ENCODE peak calls at places on chromosomes 1 and 21, in ten cellular contexts. G is Panc1; T is GM23338; X is PC-3; J is sigmoid colon; F is naive thymus-derived CD4-positive, alpha-beta T cell; U is fibroblast of lung; I is colonic mucosa; H is tibial nerve; D is body of pancreas. P is an unnamed sample.

GRCh38 chr1:151773698-151774097 is 10.4 kb upstream of the MRPL9 start:
- DNase-seq in H (no peak), I (no peak), J (no peak), T (no peak), G (no peak), F (no peak), X (peak; percentile 93), D (no peak), U (no peak), P (no peak)

GRCh38 chr1:102833171-102833570 is 275.2 kb downstream of the COL11A1 start:
- DNase-seq in U (no peak), I (no peak), H (no peak), D (no peak), J (no peak), G (no peak), T (no peak), X (peak; percentile 82), F (no peak), P (no peak)

GRCh38 chr1:223747838-223748335 is 35.5 kb downstream of the CAPN2 start:
- DNase-seq in F (no peak), H (no peak), U (peak; percentile 72), T (no peak), D (peak; percentile 55), X (peak; percentile 67), J (no peak), I (peak; percentile 67), G (no peak), P (no peak)

GRCh38 chr1:46532498-46533178 is 18.8 kb downstream of the KNCN start:
- DNase-seq in D (peak; percentile 48), F (peak; percentile 81), H (peak; percentile 29), G (no peak), J (peak; percentile 80), T (peak; percentile 85), X (peak; percentile 55), U (peak; percentile 47), I (peak; percentile 71), P (peak; percentile 78)

GRCh38 chr1:53634571-53634979 is 104.4 kb downstream of the GLIS1 start:
- DNase-seq in U (no peak), D (no peak), G (no peak), I (no peak), F (peak; percentile 14), J (peak; percentile 48), T (peak; percentile 44), H (no peak), X (no peak), P (peak; percentile 70)

GRCh38 chr1:21589618-21590017 is 79.5 kb downstream of the RAP1GAP start:
- DNase-seq in U (no peak), G (no peak), I (no peak), F (no peak), T (no peak), J (no peak), H (no peak), D (no peak), X (no peak), P (no peak)

GRCh38 chr1:28781305-28781704 is 30.7 kb upstream of the OPRD1 start:
- DNase-seq in F (no peak), J (no peak), U (no peak), H (no peak), I (no peak), T (no peak), D (no peak), G (no peak), X (no peak), P (no peak)

GRCh38 chr1:62637392-62638105 is 40.2 kb downstream of the ANGPTL3 start:
- DNase-seq in I (no peak), D (no peak), T (peak; percentile 25), G (no peak), H (no peak), X (no peak), J (no peak), U (no peak), F (no peak), P (no peak)

GRCh38 chr1:78737241-78737640 is 87.6 kb downstream of the IFI44 start:
- DNase-seq in F (no peak), I (no peak), G (no peak), D (no peak), J (no peak), T (no peak), X (no peak), U (no peak), H (no peak), P (no peak)

GRCh38 chr1:76443217-76443616 is 368.7 kb downstream of the ST6GALNAC3 start:
- DNase-seq in H (no peak), U (no peak), F (no peak), I (no peak), X (no peak), D (no peak), J (no peak), G (no peak), T (no peak), P (no peak)

GRCh38 chr1:223885614-223886013 is 39.9 kb upstream of the TP53BP2 start:
- DNase-seq in U (no peak), F (no peak), H (no peak), G (no peak), X (no peak), T (no peak), I (no peak), D (no peak), J (no peak), P (no peak)

GRCh38 chr1:189678779-189679178 is 798.9 kb downstream of the BRINP3 start:
- DNase-seq in H (no peak), X (peak; percentile 30), I (no peak), J (no peak), D (no peak), G (no peak), T (peak; percentile 50), U (no peak), F (no peak), P (no peak)

GRCh38 chr1:194865367-194865766 is 1679.0 kb upstream of the B3GALT2 start:
- DNase-seq in T (no peak), G (no peak), J (no peak), U (peak; percentile 39), H (no peak), X (no peak), I (no peak), D (no peak), F (no peak), P (no peak)

DNA sequence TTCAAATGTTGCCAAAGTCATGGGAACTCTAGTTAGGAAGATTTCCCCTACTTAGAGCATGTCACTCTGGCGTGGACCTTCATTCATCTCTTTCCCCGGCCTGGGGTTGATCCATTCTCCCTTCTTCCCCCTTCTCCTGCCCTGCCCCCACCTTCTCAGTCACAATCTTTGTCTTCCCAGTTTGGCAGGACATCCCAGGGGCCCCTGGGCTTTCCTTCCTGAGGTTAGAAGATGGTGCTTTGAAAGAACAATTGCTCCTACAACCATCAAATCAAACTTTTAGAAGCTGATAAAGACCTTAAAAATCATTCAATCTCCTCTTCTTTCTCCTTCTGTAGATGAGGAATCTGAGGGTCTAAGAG is 177.4 kb downstream of the CLIC6 start:
- DNase-seq in H (no peak), X (no peak), F (no peak), T (no peak), I (no peak), U (no peak), G (no peak), D (no peak), J (no peak), P (no peak)
- H3K4me3 ChIP-seq in H (no peak overlapping the region), X (peak overlapping the region; percentile 30), F (no peak overlapping the region), T (no peak overlapping the region), I (no peak overlapping the region), U (no peak overlapping the region), G (no peak overlapping the region), D (no peak overlapping the region), J (no peak overlapping the region), P (no peak overlapping the region)

DNA sequence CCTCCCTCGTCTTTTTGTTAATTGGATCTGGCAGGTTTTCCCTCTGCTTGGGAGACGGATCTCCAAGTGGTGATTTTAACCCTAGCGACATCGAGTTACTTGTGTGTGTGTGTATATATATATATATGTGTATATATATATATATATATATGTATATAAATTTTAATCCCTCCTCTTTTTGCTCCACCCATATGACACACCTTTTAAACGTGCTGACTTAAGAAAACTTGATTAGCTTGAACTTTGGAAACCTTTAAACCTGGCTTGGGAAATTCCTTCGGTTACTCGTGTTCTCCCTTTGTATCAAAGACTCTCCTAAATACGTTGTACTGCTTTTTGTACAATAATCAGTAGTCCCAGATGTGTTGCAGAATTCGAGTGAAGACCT is 1.2 kb downstream of the RNF11 start:
- DNase-seq in F (no peak), G (no peak), J (no peak), H (no peak), I (no peak), D (no peak), U (no peak), X (peak; percentile 27), T (no peak), P (no peak)
- H3K4me1 ChIP-seq in F (peaks cover 18% of the 10 kb centered on the region), G (peaks cover 21% of the 10 kb centered on the region), J (peaks cover 56% of the 10 kb centered on the region), H (peaks cover 35% of the 10 kb centered on the region), I (peaks cover 29% of the 10 kb centered on the region), D (peaks cover 43% of the 10 kb centered on the region), U (peaks cover 9% of the 10 kb centered on the region), X (peaks cover 23% of the 10 kb centered on the region), T (peaks cover 32% of the 10 kb centered on the region), P (peaks cover 11% of the 10 kb centered on the region)

DNA sequence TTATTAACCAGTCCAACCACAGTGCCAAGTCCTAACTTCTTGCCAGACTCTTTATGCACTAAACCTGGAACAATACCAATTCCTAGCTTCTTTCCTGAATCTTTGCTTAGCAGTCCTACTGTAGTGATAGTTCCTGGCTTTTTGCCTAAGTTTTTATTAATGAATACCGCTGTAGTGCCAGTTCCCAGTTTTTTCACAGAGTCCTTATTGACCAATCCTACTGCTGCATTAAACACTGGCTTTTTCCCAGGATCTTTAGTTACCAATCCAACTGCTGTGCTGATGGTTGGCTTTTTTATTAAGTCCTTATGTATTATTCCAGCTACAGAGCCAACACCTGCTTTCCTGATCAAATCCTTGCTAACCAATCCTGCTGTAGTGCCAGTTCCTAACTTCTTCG is 80.8 kb downstream of the ASH1L start:
- DNase-seq in D (no peak), H (no peak), T (no peak), I (no peak), X (no peak), F (no peak), J (no peak), U (peak; percentile 17), G (no peak), P (no peak)
- H3K36me3 ChIP-seq in D (peaks cover 2% of the 10 kb centered on the region), H (peaks cover 6% of the 10 kb centered on the region), T (no peaks in the 10 kb centered on the region), I (peaks cover 3% of the 10 kb centered on the region), X (peaks cover 12% of the 10 kb centered on the region), F (peaks cover 19% of the 10 kb centered on the region), J (no peaks in the 10 kb centered on the region), U (no peaks in the 10 kb centered on the region), G (peaks cover 15% of the 10 kb centered on the region), P (peaks cover 7% of the 10 kb centered on the region)

DNA sequence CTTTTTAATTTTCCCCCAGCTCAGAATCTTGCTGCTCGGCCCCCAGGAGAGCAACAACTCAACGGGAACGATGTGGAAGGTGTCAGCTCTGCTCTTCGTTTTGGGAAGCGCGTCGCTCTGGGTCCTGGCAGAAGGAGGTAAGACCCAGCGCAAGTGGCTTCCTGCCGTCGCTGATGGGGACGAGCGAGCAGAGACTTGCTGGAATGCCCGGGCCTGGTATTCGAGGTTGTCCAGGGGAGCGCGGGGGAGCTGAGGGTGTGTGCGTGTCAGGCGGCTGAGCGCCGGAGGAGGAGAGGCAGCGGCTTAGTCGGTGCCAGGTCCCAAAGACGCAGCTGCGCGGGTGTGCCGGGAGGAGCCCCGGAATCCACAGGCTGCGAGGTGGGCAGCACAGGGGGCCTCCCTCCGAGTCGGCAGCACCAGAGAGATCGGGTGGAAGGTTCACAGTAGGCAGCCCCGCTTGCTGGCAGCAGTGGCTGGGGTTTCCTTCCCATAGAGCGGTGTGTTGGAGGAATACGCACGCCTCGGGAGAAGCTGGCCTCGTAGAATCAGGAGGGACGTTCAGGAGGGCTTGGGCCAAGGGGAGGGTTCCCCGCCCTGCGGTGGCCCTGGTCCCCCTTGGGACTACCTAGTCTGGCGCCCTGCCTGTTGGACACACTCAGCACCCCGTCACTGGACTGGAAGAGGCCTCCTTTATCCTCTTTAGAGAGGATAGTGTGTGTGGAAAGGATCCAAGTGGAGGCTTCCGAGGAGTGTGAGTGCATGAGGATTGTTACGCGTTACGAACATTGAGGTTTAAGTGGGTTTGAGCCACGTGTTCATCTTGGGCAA is 546 bp downstream of the PDPN start:
- DNase-seq in G (no peak), F (no peak), X (no peak), D (no peak), I (no peak), U (peak; percentile 10), H (no peak), J (peak; percentile 82), T (peak; percentile 72), P (peak; percentile 53)
- H3K4me3 ChIP-seq in G (no peak overlapping the region), F (no peak overlapping the region), X (no peak overlapping the region), D (no peak overlapping the region), I (peak overlapping the region; percentile 20), U (no peak overlapping the region), H (peak overlapping the region; percentile 38), J (peak overlapping the region; percentile 38), T (peak overlapping the region; percentile 96), P (no peak overlapping the region)